ENCODE peak calls at places on chromosomes 2 and 18, in five cellular contexts. L is CD8-positive, alpha-beta memory T cell; W is right cardiac atrium; K is DND-41; M is HepG2. R is an unnamed sample. For H3K4me1, the result is how much of the 10 kb centered on the place peaks cover.

GRCh38 chr18:25561923-25562322 is 210.0 kb upstream of the ZNF521 start:
- DNase-seq in K (peak), W (no peak), M (peak), L (no peak), R (no peak)

GRCh38 chr2:238239552-238239871 is 326 bp downstream of the HES6 start:
- DNase-seq in W (peak), K (no peak), M (no peak), L (peak), R (no peak)

GRCh38 chr2:178865121-178865520 is 57.9 kb upstream of the TTN start:
- DNase-seq in L (no peak), W (no peak), K (no peak), M (no peak), R (no peak)

GRCh38 chr2:100470898-100471514 is 724 bp downstream of the NMS start:
- DNase-seq in L (no peak), M (peak), K (peak), W (peak), R (no peak)

GRCh38 chr2:127560929-127561275 is 25.4 kb downstream of the MYO7B start:
- DNase-seq in M (no peak), W (no peak), L (no peak), K (no peak), R (no peak)

GRCh38 chr2:234252766-234253165 is 202.3 kb downstream of the SPP2 start:
- DNase-seq in M (no peak), L (no peak), K (no peak), W (no peak), R (no peak)

GRCh38 chr18:58061349-58061748 is 17.3 kb downstream of the NEDD4L start:
- DNase-seq in M (no peak), W (no peak), L (no peak), K (no peak), R (no peak)

GRCh38 chr2:201697899-201698298 is 545 bp downstream of the MPP4 start:
- DNase-seq in M (no peak), K (no peak), L (no peak), W (no peak), R (peak)

GRCh38 chr2:237693281-237694039 is 66.1 kb downstream of the LRRFIP1 start:
- DNase-seq in W (no peak), L (no peak), K (no peak), M (peak), R (no peak)

GRCh38 chr2:105515581-105516415 is 116.9 kb upstream of the FHL2 start:
- DNase-seq in M (no peak), K (no peak), W (peak), L (no peak), R (peak)

GRCh38 chr2:127437781-127438726 is 19.8 kb downstream of the PROC start:
- DNase-seq in K (no peak), M (peak), L (no peak), W (no peak), R (no peak)

GRCh38 chr2:221397179-221397578 is 174.9 kb downstream of the EPHA4 start:
- DNase-seq in K (no peak), W (no peak), M (no peak), L (no peak), R (no peak)

GRCh38 chr2:180494286-180494685 is 486.1 kb upstream of the UBE2E3 start:
- DNase-seq in W (no peak), K (no peak), M (no peak), L (no peak), R (no peak)

GRCh38 chr2:101047075-101047766 is 45.1 kb downstream of the RPL31 start:
- DNase-seq in M (no peak), K (no peak), L (no peak), W (no peak), R (no peak)

GRCh38 chr2:111119004-111119846 is 1.5 kb upstream of the BCL2L11 start:
- DNase-seq in M (no peak), W (peak), L (peak), K (no peak), R (no peak)

GRCh38 chr2:162298669-162299335 is 19.7 kb downstream of the IFIH1 start:
- DNase-seq in K (no peak), W (no peak), L (no peak), M (no peak), R (no peak)

GRCh38 chr2:141109633-141110032 is 1021.2 kb downstream of the LRP1B start:
- DNase-seq in K (no peak), W (no peak), L (no peak), M (peak), R (no peak)

GRCh38 chr2:61125798-61126197 is 36.2 kb upstream of the C2orf74 start:
- DNase-seq in L (no peak), M (no peak), W (no peak), K (no peak), R (no peak)

GRCh38 chr2:165009466-165009865 is 54.1 kb upstream of the SLC38A11 start:
- DNase-seq in M (no peak), K (no peak), W (no peak), L (no peak), R (no peak)

GRCh38 chr2:105194022-105194681 is 47.4 kb upstream of the GPR45 start:
- DNase-seq in W (no peak), K (no peak), L (no peak), M (no peak), R (peak)

GRCh38 chr2:67456441-67456840 is 59.3 kb downstream of the ETAA1 start:
- DNase-seq in W (no peak), K (no peak), L (no peak), M (no peak), R (no peak)

GRCh38 chr2:42191285-42192009 is 22.3 kb downstream of the EML4 start:
- DNase-seq in K (no peak), L (no peak), M (peak), W (no peak), R (no peak)

GRCh38 chr2:95359501-95359930 is 43.0 kb upstream of the FAHD2A start:
- DNase-seq in W (no peak), K (no peak), L (no peak), M (no peak), R (no peak)

GRCh38 chr2:29459445-29460179 is 344.4 kb downstream of the CLIP4 start:
- DNase-seq in W (no peak), L (no peak), K (no peak), M (no peak), R (no peak)

GRCh38 chr2:26382534-26382933 is 19.2 kb upstream of the DRC1 start:
- DNase-seq in L (no peak), K (no peak), W (no peak), M (no peak), R (no peak)

GRCh38 chr2:118847447-118848172 is at the start of gene EN1:
- DNase-seq in M (no peak), W (peak), K (no peak), L (no peak), R (no peak)

GRCh38 chr2:156436477-156437085 is 402 bp downstream of the GPD2 start:
- DNase-seq in L (no peak), W (peak), K (peak), M (no peak), R (no peak)

GRCh38 chr2:119772767-119773166 is 13.0 kb downstream of the PTPN4 start:
- DNase-seq in L (no peak), M (no peak), W (no peak), K (no peak), R (no peak)

GRCh38 chr2:232871418-232871834 is 1.4 kb downstream of the SNORC start:
- DNase-seq in L (no peak), K (peak), W (no peak), M (no peak), R (no peak)

GRCh38 chr2:63056309-63057065 is 5.9 kb downstream of the OTX1 start:
- DNase-seq in W (no peak), K (no peak), L (no peak), M (no peak), R (no peak)

GRCh38 chr18:9101730-9102390 is 639 bp upstream of the NDUFV2 start:
- DNase-seq in K (peak), W (no peak), L (no peak), M (peak), R (no peak)

GRCh38 chr2:9106338-9107167 is 100.1 kb upstream of the ASAP2 start:
- DNase-seq in W (no peak), L (no peak), M (no peak), K (no peak), R (no peak)

GRCh38 chr2:188238386-188238785 is 53.3 kb upstream of the GULP1 start:
- DNase-seq in L (no peak), W (no peak), K (no peak), M (no peak), R (no peak)

GRCh38 chr2:26475832-26476501 is 2.0 kb downstream of the OTOF start:
- DNase-seq in W (peak), L (no peak), K (no peak), M (no peak), R (no peak)

GRCh38 chr18:36454258-36454657 is 156.7 kb downstream of the FHOD3 start:
- DNase-seq in L (no peak), W (no peak), K (no peak), M (no peak), R (no peak)

GRCh38 chr18:80127635-80128034 is 18.6 kb downstream of the ADNP2 start:
- DNase-seq in W (no peak), M (no peak), L (no peak), K (no peak), R (peak)

GRCh38 chr2:85273732-85274731 is 53.8 kb downstream of the TGOLN2 start:
- DNase-seq in L (no peak), K (no peak), W (no peak), M (peak), R (no peak)

GRCh38 chr2:85277416-85278158 is 50.2 kb downstream of the TGOLN2 start:
- DNase-seq in M (no peak), L (no peak), W (peak), K (no peak), R (no peak)

GRCh38 chr2:85275984-85276540 is 51.7 kb downstream of the TGOLN2 start:
- DNase-seq in W (no peak), K (no peak), M (no peak), L (no peak), R (no peak)

GRCh38 chr2:85278361-85278760 is 49.4 kb downstream of the TGOLN2 start:
- DNase-seq in L (no peak), K (no peak), M (no peak), W (no peak), R (no peak)

DNA sequence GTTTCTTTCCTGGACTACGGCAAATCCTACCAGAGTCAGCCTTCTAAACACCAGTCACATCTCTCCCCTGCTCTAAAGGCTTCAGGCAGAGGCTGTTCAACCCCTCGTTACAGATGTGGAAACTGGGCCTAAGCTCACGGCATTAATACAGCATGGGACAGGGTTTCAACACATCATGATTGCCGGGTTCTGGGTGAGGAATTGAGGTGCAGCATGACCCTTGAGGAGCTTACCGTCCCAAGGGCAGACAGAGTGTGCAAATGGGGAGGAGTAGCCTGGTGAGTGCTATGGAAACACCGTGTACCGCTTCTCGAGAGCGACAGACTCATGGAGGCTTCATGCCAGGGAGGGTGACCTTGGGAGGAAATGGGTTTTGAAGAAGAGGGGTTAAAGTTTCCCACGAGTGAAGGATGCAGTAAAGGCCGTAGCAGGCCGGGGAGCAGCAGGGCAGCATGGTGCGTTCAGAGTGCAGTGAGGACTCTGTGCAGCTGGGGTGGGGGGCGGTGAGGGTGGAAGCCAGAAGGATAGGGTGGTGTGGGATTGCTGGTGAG is 51.1 kb downstream of the TGOLN2 start:
- DNase-seq in K (no peak), M (no peak), W (no peak), L (no peak), R (no peak)
- H3K4me3 ChIP-seq in K (no peak), M (no peak), W (no peak), L (no peak), R (peak)

GRCh38 chr18:48929951-48930713 is 20.6 kb downstream of the SMAD7 start:
- DNase-seq in K (no peak), L (no peak), M (peak), W (peak), R (no peak)

GRCh38 chr18:48929212-48929612 is 21.6 kb downstream of the SMAD7 start:
- DNase-seq in K (no peak), L (no peak), W (no peak), M (no peak), R (no peak)

GRCh38 chr18:48932462-48932818 is 18.3 kb downstream of the SMAD7 start:
- DNase-seq in W (no peak), K (no peak), L (no peak), M (no peak), R (no peak)

GRCh38 chr18:48931680-48932461 is 18.9 kb downstream of the SMAD7 start:
- DNase-seq in L (no peak), M (no peak), K (no peak), W (no peak), R (no peak)

GRCh38 chr18:48930926-48931325 is 19.8 kb downstream of the SMAD7 start:
- DNase-seq in K (no peak), W (no peak), L (no peak), M (no peak), R (no peak)
- H3K27ac ChIP-seq in K (no peak), W (no peak), L (no peak), M (peak), R (peak)

DNA sequence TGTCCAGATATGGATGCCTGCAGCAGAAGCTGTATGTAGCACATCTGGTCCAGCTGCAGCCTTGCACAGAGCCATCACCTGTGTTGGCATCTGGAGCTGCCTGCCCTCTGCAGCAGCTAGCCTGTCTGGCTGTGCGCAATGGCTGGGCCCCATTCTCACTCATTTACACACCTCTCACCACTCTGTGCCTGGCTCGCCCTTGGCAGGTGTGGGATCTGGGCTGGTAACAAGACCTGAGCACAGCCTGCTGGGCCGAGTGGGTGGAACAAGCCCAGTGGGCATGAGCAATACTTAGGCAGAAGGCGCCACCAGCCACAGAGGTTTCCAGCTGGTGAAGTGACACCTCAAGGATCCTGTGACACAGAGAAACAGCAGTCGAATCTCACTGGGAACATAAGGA is 714.1 kb downstream of the NUP35 start:
- DNase-seq in L (no peak), M (no peak), W (no peak), K (no peak), R (no peak)
- H3K4me1 ChIP-seq in L (under half), M (under half), W (under half), K (under half), R (under half)

GRCh38 chr18:37565985-37566478 is 434 bp upstream of the CELF4 start:
- DNase-seq in M (no peak), K (no peak), L (no peak), W (peak), R (no peak)
- H3K4me3 ChIP-seq in M (no peak), K (no peak), L (no peak), W (peak), R (peak)

GRCh38 chr2:216635171-216635570 is 2.0 kb downstream of the IGFBP2 start:
- DNase-seq in K (peak), M (no peak), W (no peak), L (no peak), R (no peak)

GRCh38 chr2:216634317-216635148 is 1.3 kb downstream of the IGFBP2 start:
- DNase-seq in W (no peak), K (peak), L (no peak), M (no peak), R (no peak)

GRCh38 chr2:216635701-216636541 is 2.7 kb downstream of the IGFBP2 start:
- DNase-seq in L (no peak), W (no peak), K (peak), M (no peak), R (no peak)

GRCh38 chr2:216637472-216637871 is 4.3 kb downstream of the IGFBP2 start:
- DNase-seq in K (no peak), L (no peak), W (no peak), M (no peak), R (no peak)

GRCh38 chr2:216636570-216637450 is 3.6 kb downstream of the IGFBP2 start:
- DNase-seq in W (no peak), L (no peak), K (peak), M (peak), R (no peak)
- H3K27ac ChIP-seq in W (no peak), L (no peak), K (peak), M (no peak), R (peak)

GRCh38 chr2:218006741-218007140 is 3.9 kb upstream of the TNS1 start:
- DNase-seq in K (no peak), M (no peak), W (no peak), L (no peak), R (no peak)
- H3K4me1 ChIP-seq in K (under half), M (under half), W (under half), L (under half), R (under half)

DNA sequence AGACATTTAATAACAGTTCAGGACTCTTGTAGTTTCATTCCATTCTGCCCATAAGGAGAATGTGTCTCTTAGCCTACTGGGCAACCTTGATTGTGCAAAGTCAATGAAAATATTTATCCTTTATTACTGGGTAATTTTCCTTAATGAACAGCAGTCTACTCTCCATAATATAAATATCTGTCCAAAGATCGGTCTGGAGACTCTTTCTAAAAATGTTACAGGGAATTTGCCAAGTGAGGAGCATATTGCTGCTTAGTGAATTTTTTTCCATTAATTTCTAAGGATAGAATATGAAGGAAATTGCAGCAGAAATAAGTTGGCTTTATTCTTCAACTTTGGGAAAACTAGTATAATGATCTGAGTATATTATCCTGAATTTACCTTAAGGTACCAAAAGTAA is 817.1 kb upstream of the FSHR start:
- DNase-seq in L (no peak), W (no peak), K (no peak), M (no peak), R (no peak)
- H3K4me3 ChIP-seq in L (no peak), W (no peak), K (no peak), M (no peak), R (no peak)

GRCh38 chr2:241074065-241074818 is 27.8 kb downstream of the MTERF4 start:
- DNase-seq in K (no peak), W (no peak), M (no peak), L (no peak), R (no peak)
- H3K27ac ChIP-seq in K (no peak), W (no peak), M (no peak), L (no peak), R (no peak)

DNA sequence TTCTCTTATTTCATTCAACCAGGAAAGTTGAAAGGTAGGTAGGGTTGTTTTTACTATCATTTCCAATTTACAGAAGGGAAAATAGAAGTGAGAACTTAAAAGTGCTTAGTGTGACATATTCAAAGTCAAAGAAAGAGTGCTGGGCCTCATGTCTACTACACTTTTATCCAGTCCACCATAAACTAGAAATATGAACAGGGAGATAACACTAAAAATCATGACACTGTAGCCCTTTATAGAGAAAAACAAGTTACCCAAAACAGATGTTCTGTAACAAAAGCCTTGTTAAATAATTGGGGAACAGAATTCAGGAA is 20.4 kb downstream of the SLC40A1 start:
- DNase-seq in K (no peak), L (no peak), M (no peak), W (no peak), R (no peak)
- H3K4me1 ChIP-seq in K (under half), L (under half), M (half or more), W (under half), R (half or more)

GRCh38 chr2:64654993-64655666 is 1.4 kb upstream of the SERTAD2 start:
- DNase-seq in M (peak), W (no peak), L (no peak), K (peak), R (no peak)
- H3K4me3 ChIP-seq in M (peak), W (peak), L (peak), K (no peak), R (peak)

R was measured in esophagus muscularis mucosa.